ENCODE peak calls at places on chromosomes 4 and X, in five cellular contexts. S, P, G, I and U are unnamed samples.
A peak's percentile ranks its signal among the peaks of the same experiment; 100 is the strongest.

GRCh38 chr4:5399790-5400421 is 308.5 kb downstream of the EVC2 start:
- DNase-seq in S (peak; percentile 38), P (no peak), G (no peak), I (no peak), U (peak; percentile 22)

GRCh38 chr4:128553665-128554515 is 255.6 kb upstream of the JADE1 start:
- DNase-seq in S (no peak), P (no peak), G (no peak), I (no peak), U (no peak)

GRCh38 chr4:48913346-48913745 is 6.8 kb upstream of the OCIAD2 start:
- DNase-seq in S (peak; percentile 92), P (no peak), G (no peak), I (peak; percentile 80), U (no peak)

GRCh38 chr4:91488946-91489345 is 814.8 kb upstream of the GRID2 start:
- DNase-seq in S (no peak), P (no peak), G (no peak), I (no peak), U (no peak)

GRCh38 chr4:41611881-41612871 is 74.2 kb downstream of the LIMCH1 start:
- DNase-seq in S (peak; percentile 8), P (no peak), G (no peak), I (no peak), U (peak; percentile 66)

GRCh38 chrX:2692221-2693122 is 1.4 kb downstream of the CD99 start:
- DNase-seq in S (peak; percentile 58), P (peak; percentile 84), G (peak; percentile 86), I (peak; percentile 40), U (peak; percentile 63)

GRCh38 chr4:189800545-189801088 is 140.1 kb upstream of the FRG1 start:
- DNase-seq in S (no peak), P (no peak), G (no peak), I (no peak), U (no peak)

GRCh38 chr4:134028411-134028810 is 173.2 kb downstream of the PABPC4L start:
- DNase-seq in S (no peak), P (no peak), G (no peak), I (no peak), U (no peak)

GRCh38 chrX:41377624-41378023 is 43.7 kb downstream of the DDX3X start:
- DNase-seq in S (no peak), P (no peak), G (no peak), I (no peak), U (no peak)

GRCh38 chrX:41369152-41369551 is 35.2 kb downstream of the DDX3X start:
- DNase-seq in S (no peak), P (no peak), G (no peak), I (no peak), U (no peak)

GRCh38 chrX:41373989-41374606 is 40.1 kb downstream of the DDX3X start:
- DNase-seq in S (no peak), P (no peak), G (no peak), I (no peak), U (no peak)
- H3K4me3 ChIP-seq in S (no peak overlapping the region), P (no peak overlapping the region), G (no peak overlapping the region), I (no peak overlapping the region), U (no peak overlapping the region)

GRCh38 chrX:119605739-119606507 is at the start of gene NKRF:
- DNase-seq in S (peak; percentile 90), P (peak; percentile 94), G (peak; percentile 94), I (peak; percentile 94), U (peak; percentile 94)
- TF ChIP-seq POLR2A in S (peak; percentile 82), P (peak; percentile 46), G (peak; percentile 61), I (peak; percentile 80), U (peak; percentile 53)

DNA sequence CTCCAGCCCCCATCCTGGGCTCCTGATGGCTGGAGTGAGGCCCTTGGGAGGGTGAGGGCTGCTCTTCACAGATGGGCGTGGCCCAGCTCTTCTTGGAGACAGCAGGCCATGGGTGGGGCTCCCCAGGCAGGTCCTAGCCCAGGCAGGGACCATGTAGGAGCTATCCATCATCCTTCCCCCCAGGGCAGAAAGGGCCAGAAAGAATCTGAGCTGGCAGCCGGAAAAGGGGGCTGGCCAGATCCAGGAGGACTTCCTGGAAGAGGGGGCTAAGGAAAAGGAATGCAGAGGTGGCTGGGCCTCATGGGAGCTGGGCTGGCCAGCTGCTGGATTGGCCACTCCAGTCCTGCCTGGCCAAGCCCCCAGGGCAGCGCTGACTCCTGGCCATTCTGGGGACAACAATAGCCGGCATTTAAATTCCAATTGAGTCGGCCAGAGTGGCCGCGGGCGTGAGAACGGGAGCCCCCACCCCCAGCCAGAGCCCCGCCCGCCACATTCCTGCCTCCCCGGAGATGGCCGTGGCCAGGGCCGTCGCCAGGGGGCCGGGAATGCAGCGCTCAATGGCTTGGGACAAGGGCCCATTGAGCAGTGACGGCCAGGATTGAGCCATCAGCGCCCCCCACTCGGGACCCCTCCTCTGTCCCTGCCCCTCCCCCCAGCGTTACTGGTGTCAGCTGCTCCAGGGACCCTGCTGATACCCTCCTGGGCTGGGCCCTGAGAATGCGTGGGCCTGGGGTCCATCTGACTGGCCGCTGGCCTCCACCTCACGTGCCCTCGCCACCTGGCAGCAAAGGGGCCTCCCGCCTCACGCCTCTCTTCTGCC is 15.1 kb upstream of the FGFR3 start:
- DNase-seq in S (no peak), P (no peak), G (no peak), I (no peak), U (no peak)
- H3K27ac ChIP-seq in S (no peak overlapping the region), P (no peak overlapping the region), G (no peak overlapping the region), I (no peak overlapping the region), U (no peak overlapping the region)

GRCh38 chr4:58216461-58216860 is 1106.3 kb upstream of the IGFBP7 start:
- DNase-seq in S (no peak), P (no peak), G (no peak), I (no peak), U (no peak)

GRCh38 chr4:58209576-58209975 is 1099.4 kb upstream of the IGFBP7 start:
- DNase-seq in S (no peak), P (no peak), G (no peak), I (no peak), U (no peak)

GRCh38 chr4:58214376-58214775 is 1104.2 kb upstream of the IGFBP7 start:
- DNase-seq in S (no peak), P (no peak), G (no peak), I (no peak), U (no peak)
- H3K4me3 ChIP-seq in S (no peak overlapping the region), P (no peak overlapping the region), G (no peak overlapping the region), I (no peak overlapping the region), U (no peak overlapping the region)